ENCODE peak calls at places on chromosomes 13 and 19, in ten cellular contexts. One of them, this sample, is unnamed.

GRCh38 chr13:38980628-38981078 is 10.0 kb downstream of the STOML3 start:
- DNase-seq in effector memory CD4-positive, alpha-beta T cell: no peak
- DNase-seq in nephron progenitor cell: no peak
- DNase-seq in heart right ventricle: no peak
- DNase-seq in progenitor cell of endocrine pancreas: no peak
- DNase-seq in NCI-H1105: no peak
- DNase-seq in SW480: no peak
- DNase-seq in uterus: no peak
- DNase-seq in amniotic epithelial cell: no peak
- DNase-seq in AG09309: no peak
- DNase-seq in this sample: no peak

GRCh38 chr19:32287811-32288227 is 57.6 kb upstream of the ZNF507 start:
- DNase-seq in uterus: peak
- DNase-seq in AG09309: peak
- DNase-seq in progenitor cell of endocrine pancreas: peak
- DNase-seq in amniotic epithelial cell: peak
- DNase-seq in NCI-H1105: no peak
- DNase-seq in nephron progenitor cell: peak
- DNase-seq in effector memory CD4-positive, alpha-beta T cell: no peak
- DNase-seq in heart right ventricle: peak
- DNase-seq in SW480: peak
- DNase-seq in this sample: peak

GRCh38 chr13:81488021-81488420 is 1147.1 kb upstream of the SPRY2 start:
- DNase-seq in nephron progenitor cell: no peak
- DNase-seq in amniotic epithelial cell: peak
- DNase-seq in AG09309: no peak
- DNase-seq in NCI-H1105: no peak
- DNase-seq in uterus: no peak
- DNase-seq in effector memory CD4-positive, alpha-beta T cell: no peak
- DNase-seq in progenitor cell of endocrine pancreas: no peak
- DNase-seq in heart right ventricle: no peak
- DNase-seq in SW480: no peak
- DNase-seq in this sample: no peak

GRCh38 chr13:96080676-96081075 is 9.2 kb upstream of the HS6ST3 start:
- DNase-seq in progenitor cell of endocrine pancreas: no peak
- DNase-seq in uterus: no peak
- DNase-seq in amniotic epithelial cell: no peak
- DNase-seq in nephron progenitor cell: no peak
- DNase-seq in SW480: no peak
- DNase-seq in AG09309: no peak
- DNase-seq in NCI-H1105: no peak
- DNase-seq in heart right ventricle: no peak
- DNase-seq in effector memory CD4-positive, alpha-beta T cell: no peak
- DNase-seq in this sample: no peak

GRCh38 chr13:36789730-36790129 is 29.3 kb upstream of the RFXAP start:
- DNase-seq in uterus: no peak
- DNase-seq in heart right ventricle: no peak
- DNase-seq in NCI-H1105: no peak
- DNase-seq in SW480: no peak
- DNase-seq in AG09309: no peak
- DNase-seq in effector memory CD4-positive, alpha-beta T cell: no peak
- DNase-seq in amniotic epithelial cell: no peak
- DNase-seq in nephron progenitor cell: no peak
- DNase-seq in progenitor cell of endocrine pancreas: no peak
- DNase-seq in this sample: no peak

GRCh38 chr19:50647879-50648615 is 1.2 kb upstream of the C19orf81 start:
- DNase-seq in effector memory CD4-positive, alpha-beta T cell: no peak
- DNase-seq in NCI-H1105: no peak
- DNase-seq in amniotic epithelial cell: no peak
- DNase-seq in nephron progenitor cell: no peak
- DNase-seq in progenitor cell of endocrine pancreas: no peak
- DNase-seq in AG09309: no peak
- DNase-seq in heart right ventricle: no peak
- DNase-seq in SW480: no peak
- DNase-seq in uterus: no peak
- DNase-seq in this sample: no peak

GRCh38 chr13:26168276-26168814 is 53.8 kb downstream of the RNF6 start:
- DNase-seq in progenitor cell of endocrine pancreas: no peak
- DNase-seq in AG09309: no peak
- DNase-seq in SW480: no peak
- DNase-seq in uterus: no peak
- DNase-seq in nephron progenitor cell: no peak
- DNase-seq in NCI-H1105: no peak
- DNase-seq in amniotic epithelial cell: peak
- DNase-seq in effector memory CD4-positive, alpha-beta T cell: no peak
- DNase-seq in heart right ventricle: no peak
- DNase-seq in this sample: no peak

GRCh38 chr13:112077729-112078128 is 10.8 kb downstream of the SOX1 start:
- DNase-seq in nephron progenitor cell: no peak
- DNase-seq in heart right ventricle: no peak
- DNase-seq in NCI-H1105: no peak
- DNase-seq in effector memory CD4-positive, alpha-beta T cell: no peak
- DNase-seq in uterus: no peak
- DNase-seq in SW480: no peak
- DNase-seq in progenitor cell of endocrine pancreas: no peak
- DNase-seq in amniotic epithelial cell: no peak
- DNase-seq in AG09309: no peak
- DNase-seq in this sample: no peak

GRCh38 chr19:42271045-42271419 is 2.0 kb downstream of the CIC start:
- DNase-seq in SW480: no peak
- DNase-seq in nephron progenitor cell: no peak
- DNase-seq in NCI-H1105: no peak
- DNase-seq in amniotic epithelial cell: no peak
- DNase-seq in effector memory CD4-positive, alpha-beta T cell: no peak
- DNase-seq in progenitor cell of endocrine pancreas: no peak
- DNase-seq in uterus: no peak
- DNase-seq in heart right ventricle: no peak
- DNase-seq in AG09309: no peak
- DNase-seq in this sample: no peak

GRCh38 chr19:11203194-11204075 is 6.1 kb upstream of the KANK2 start:
- DNase-seq in uterus: peak
- DNase-seq in amniotic epithelial cell: peak
- DNase-seq in effector memory CD4-positive, alpha-beta T cell: peak
- DNase-seq in heart right ventricle: peak
- DNase-seq in SW480: peak
- DNase-seq in AG09309: peak
- DNase-seq in nephron progenitor cell: peak
- DNase-seq in progenitor cell of endocrine pancreas: peak
- DNase-seq in NCI-H1105: peak
- DNase-seq in this sample: peak

GRCh38 chr13:35957174-35957867 is 173.9 kb downstream of the DCLK1 start:
- DNase-seq in effector memory CD4-positive, alpha-beta T cell: no peak
- DNase-seq in AG09309: peak
- DNase-seq in SW480: no peak
- DNase-seq in nephron progenitor cell: no peak
- DNase-seq in progenitor cell of endocrine pancreas: no peak
- DNase-seq in uterus: no peak
- DNase-seq in NCI-H1105: no peak
- DNase-seq in amniotic epithelial cell: peak
- DNase-seq in heart right ventricle: no peak
- DNase-seq in this sample: no peak

GRCh38 chr19:873084-874019 is 13.9 kb downstream of the CFD start:
- DNase-seq in progenitor cell of endocrine pancreas: no peak
- DNase-seq in SW480: peak
- DNase-seq in nephron progenitor cell: no peak
- DNase-seq in AG09309: no peak
- DNase-seq in uterus: no peak
- DNase-seq in NCI-H1105: no peak
- DNase-seq in amniotic epithelial cell: peak
- DNase-seq in heart right ventricle: no peak
- DNase-seq in effector memory CD4-positive, alpha-beta T cell: peak
- DNase-seq in this sample: peak